ENCODE peak calls at places on chromosomes 4 and X, in ten cellular contexts. Z is AG09319, I is epithelial cell of esophagus, A is lower leg skin, C is D721Med, T is kidney, K is uterus, R is right lobe of liver, G is PC-3, D is cardiac fibroblast. J is an unnamed sample.

GRCh38 chr4:8643986-8644385 is 51.4 kb downstream of the CPZ start:
- DNase-seq in Z (no peak), I (no peak), A (no peak), C (no peak), T (peak; percentile 64), K (no peak), R (peak; percentile 33), G (no peak), D (no peak), J (no peak)

GRCh38 chr4:48360285-48360965 is 19.1 kb downstream of the SLAIN2 start:
- DNase-seq in Z (no peak), I (peak; percentile 87), A (no peak), C (no peak), T (no peak), K (no peak), R (no peak), G (no peak), D (peak; percentile 29), J (no peak)

GRCh38 chrX:124026529-124026928 is 65.0 kb downstream of the STAG2 start:
- DNase-seq in Z (no peak), I (no peak), A (no peak), C (no peak), T (no peak), K (no peak), R (no peak), G (peak; percentile 65), D (no peak), J (no peak)

GRCh38 chr4:26140150-26140898 is 180.5 kb upstream of the RBPJ start:
- DNase-seq in Z (no peak), I (no peak), A (no peak), C (no peak), T (no peak), K (peak; percentile 67), R (no peak), G (no peak), D (no peak), J (no peak)

GRCh38 chr4:1216869-1217294 is 32.0 kb downstream of the CTBP1 start:
- DNase-seq in Z (no peak), I (no peak), A (no peak), C (no peak), T (no peak), K (no peak), R (no peak), G (no peak), D (no peak), J (peak; percentile 36)

GRCh38 chr4:158159054-158159717 is 13.6 kb downstream of the GASK1B start:
- DNase-seq in Z (no peak), I (peak; percentile 93), A (no peak), C (no peak), T (no peak), K (no peak), R (no peak), G (peak; percentile 12), D (peak; percentile 44), J (no peak)

GRCh38 chr4:46994007-46994405 is 625 bp upstream of the GABRA4 start:
- DNase-seq in Z (no peak), I (no peak), A (no peak), C (no peak), T (no peak), K (no peak), R (no peak), G (no peak), D (no peak), J (no peak)

GRCh38 chr4:181688416-181688815 is 554.8 kb upstream of the TENM3 start:
- DNase-seq in Z (no peak), I (no peak), A (no peak), C (no peak), T (no peak), K (no peak), R (no peak), G (no peak), D (no peak), J (no peak)

GRCh38 chrX:109533631-109534030 is 3.0 kb upstream of the NXT2 start:
- DNase-seq in Z (no peak), I (peak; percentile 75), A (no peak), C (no peak), T (no peak), K (no peak), R (no peak), G (peak; percentile 69), D (peak; percentile 48), J (no peak)

GRCh38 chrX:134599173-134599914 is 58.9 kb downstream of the PLAC1 start:
- DNase-seq in Z (peak; percentile 61), I (no peak), A (no peak), C (no peak), T (no peak), K (peak; percentile 63), R (no peak), G (no peak), D (peak; percentile 92), J (no peak)

GRCh38 chr4:48924416-48924815 is 17.8 kb upstream of the OCIAD2 start:
- DNase-seq in Z (no peak), I (no peak), A (no peak), C (no peak), T (no peak), K (no peak), R (no peak), G (no peak), D (no peak), J (no peak)

GRCh38 chrX:107845625-107846024 is 20.0 kb downstream of the MID2 start:
- DNase-seq in Z (no peak), I (no peak), A (no peak), C (no peak), T (no peak), K (no peak), R (no peak), G (no peak), D (no peak), J (no peak)

GRCh38 chr4:102663073-102663472 is 97.7 kb downstream of the MANBA start:
- DNase-seq in Z (no peak), I (peak; percentile 62), A (no peak), C (no peak), T (no peak), K (no peak), R (no peak), G (peak; percentile 53), D (peak; percentile 55), J (no peak)

GRCh38 chr4:29224911-29225310 is 1495.3 kb upstream of the PCDH7 start:
- DNase-seq in Z (no peak), I (no peak), A (no peak), C (no peak), T (no peak), K (no peak), R (no peak), G (no peak), D (no peak), J (no peak)

GRCh38 chrX:150547511-150548115 is 20.8 kb upstream of the MTM1 start:
- DNase-seq in Z (no peak), I (peak; percentile 18), A (peak; percentile 93), C (no peak), T (peak; percentile 93), K (peak; percentile 69), R (peak; percentile 90), G (no peak), D (peak; percentile 70), J (peak; percentile 32)

GRCh38 chr4:52912608-52913007 is 50.5 kb downstream of the RASL11B start:
- DNase-seq in Z (no peak), I (no peak), A (no peak), C (no peak), T (no peak), K (no peak), R (no peak), G (no peak), D (peak; percentile 47), J (no peak)

GRCh38 chr4:7854697-7855370 is 84.8 kb downstream of the AFAP1 start:
- DNase-seq in Z (no peak), I (peak; percentile 44), A (no peak), C (no peak), T (no peak), K (no peak), R (no peak), G (no peak), D (no peak), J (no peak)

DNA sequence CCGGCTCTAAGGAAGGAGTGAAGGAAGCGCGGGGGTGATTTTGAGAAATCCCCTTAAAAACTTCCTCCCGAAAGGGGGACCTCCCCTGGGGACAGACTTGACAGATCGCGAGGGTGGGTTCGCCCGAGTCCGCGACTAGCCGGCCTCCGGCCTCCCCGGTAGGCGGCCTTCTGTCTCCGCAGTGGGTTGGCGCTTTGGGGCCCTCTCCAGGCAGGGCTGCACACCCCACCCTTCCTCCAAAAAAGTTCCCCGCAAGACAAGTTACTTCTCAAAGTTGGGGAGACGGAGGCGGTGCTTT is 24.8 kb downstream of the HOPX start:
- DNase-seq in Z (no peak), I (peak; percentile 36), A (peak; percentile 87), C (no peak), T (peak; percentile 87), K (no peak), R (no peak), G (no peak), D (no peak), J (no peak)
- TF ChIP-seq CTCF in Z (no peak), I (peak; percentile 50), A (no peak), C (no peak), T (no peak), K (no peak), R (no peak), G (no peak), D (no peak), J (no peak)

GRCh38 chr4:145719752-145720624 is 40.0 kb downstream of the C4orf51 start:
- DNase-seq in Z (no peak), I (no peak), A (no peak), C (no peak), T (no peak), K (no peak), R (no peak), G (no peak), D (no peak), J (no peak)
- TF ChIP-seq CTCF in Z (no peak), I (no peak), A (no peak), C (no peak), T (no peak), K (no peak), R (no peak), G (no peak), D (no peak), J (no peak)

DNA sequence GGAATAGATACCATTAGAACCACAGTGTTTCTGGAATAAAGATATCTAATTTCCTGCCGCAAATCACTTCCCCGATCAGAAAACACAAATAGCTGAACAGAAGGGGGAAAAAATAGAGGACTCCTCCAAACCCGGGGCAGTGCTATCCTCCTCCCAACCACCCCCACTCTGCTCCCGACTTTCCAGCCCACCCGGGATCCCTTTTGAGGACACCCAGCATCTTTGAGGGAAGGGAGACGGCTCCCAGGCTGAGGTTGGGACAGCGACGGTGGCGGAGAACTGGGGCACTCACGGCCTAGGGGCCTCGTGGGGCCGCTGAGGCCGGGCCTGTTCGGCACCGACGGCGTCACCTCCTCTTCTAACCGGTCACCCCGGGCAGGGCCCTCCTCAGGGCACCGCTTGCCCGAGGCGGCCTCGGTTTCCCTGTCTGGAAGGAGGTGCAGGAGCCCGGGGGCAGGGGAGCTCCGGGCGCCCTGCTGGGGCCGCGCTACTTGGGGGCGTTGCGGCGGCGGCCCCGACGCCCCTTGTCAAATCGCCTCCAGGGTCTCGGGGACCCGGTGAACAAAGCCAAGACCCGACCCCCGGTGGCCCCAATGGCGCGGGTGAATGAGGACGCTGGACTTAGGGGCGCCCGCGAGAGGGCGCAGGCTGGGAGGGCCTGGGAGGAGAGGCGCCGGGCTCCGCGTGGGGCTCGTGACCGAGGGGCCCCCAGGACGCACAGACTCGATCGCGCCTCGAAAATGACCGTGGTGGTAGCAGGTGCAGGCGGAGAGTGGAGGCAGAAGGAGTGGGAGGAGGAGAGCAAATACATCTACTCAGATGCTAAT is 6.9 kb upstream of the ARX start:
- DNase-seq in Z (no peak), I (no peak), A (no peak), C (no peak), T (no peak), K (no peak), R (no peak), G (no peak), D (no peak), J (no peak)
- TF ChIP-seq CTCF in Z (no peak), I (no peak), A (no peak), C (no peak), T (no peak), K (no peak), R (peak; percentile 21), G (no peak), D (no peak), J (no peak)

GRCh38 chrX:118536687-118537461 is 41.3 kb downstream of the DOCK11 start:
- DNase-seq in Z (no peak), I (no peak), A (no peak), C (no peak), T (no peak), K (no peak), R (no peak), G (peak; percentile 10), D (peak; percentile 65), J (no peak)
- TF ChIP-seq CTCF in Z (peak; percentile 35), I (no peak), A (no peak), C (peak; percentile 27), T (no peak), K (peak; percentile 11), R (peak; percentile 32), G (peak; percentile 61), D (peak; percentile 53), J (no peak)

J was measured in activated B cell treated with CpG ODN at 0.5 μM for 24 hours.